ENCODE peak calls at places on chromosome 9, in nine cellular contexts. One of them, this sample, is unnamed.

GRCh38 chr9:22208846-22209585 is 199.9 kb upstream of the CDKN2B start:
- DNase-seq in neural crest cell: no peak
- DNase-seq in A673: no peak
- DNase-seq in uterus: no peak
- DNase-seq in retinal pigment epithelial cell: no peak
- DNase-seq in Calu3: no peak
- DNase-seq in AG10803: peak
- DNase-seq in lung: no peak
- DNase-seq in AG04449: no peak
- DNase-seq in this sample: no peak

GRCh38 chr9:93072383-93072795 is 13.9 kb downstream of the SUSD3 start:
- DNase-seq in neural crest cell: no peak
- DNase-seq in A673: peak
- DNase-seq in uterus: peak
- DNase-seq in retinal pigment epithelial cell: no peak
- DNase-seq in Calu3: no peak
- DNase-seq in AG10803: peak
- DNase-seq in lung: no peak
- DNase-seq in AG04449: peak
- DNase-seq in this sample: no peak

GRCh38 chr9:79610019-79610760 is 38.4 kb downstream of the TLE4 start:
- DNase-seq in neural crest cell: no peak
- DNase-seq in A673: no peak
- DNase-seq in uterus: no peak
- DNase-seq in retinal pigment epithelial cell: peak
- DNase-seq in Calu3: no peak
- DNase-seq in AG10803: peak
- DNase-seq in lung: no peak
- DNase-seq in AG04449: no peak
- DNase-seq in this sample: peak

GRCh38 chr9:127158995-127159801 is 36.8 kb upstream of the ANGPTL2 start:
- DNase-seq in neural crest cell: peak
- DNase-seq in A673: peak
- DNase-seq in uterus: peak
- DNase-seq in retinal pigment epithelial cell: peak
- DNase-seq in Calu3: peak
- DNase-seq in AG10803: peak
- DNase-seq in lung: no peak
- DNase-seq in AG04449: no peak
- DNase-seq in this sample: peak

GRCh38 chr9:136294437-136294836 is 9.5 kb downstream of the CCDC187 start:
- DNase-seq in neural crest cell: no peak
- DNase-seq in A673: no peak
- DNase-seq in uterus: no peak
- DNase-seq in retinal pigment epithelial cell: no peak
- DNase-seq in Calu3: no peak
- DNase-seq in AG10803: no peak
- DNase-seq in lung: no peak
- DNase-seq in AG04449: no peak
- DNase-seq in this sample: no peak

GRCh38 chr9:138020795-138021182 is 143.2 kb downstream of the CACNA1B start:
- DNase-seq in neural crest cell: no peak
- DNase-seq in A673: no peak
- DNase-seq in uterus: no peak
- DNase-seq in retinal pigment epithelial cell: no peak
- DNase-seq in Calu3: no peak
- DNase-seq in AG10803: no peak
- DNase-seq in lung: peak
- DNase-seq in AG04449: no peak
- DNase-seq in this sample: no peak

GRCh38 chr9:131238402-131239021 is 37.8 kb downstream of the FAM78A start:
- DNase-seq in neural crest cell: peak
- DNase-seq in A673: no peak
- DNase-seq in uterus: no peak
- DNase-seq in retinal pigment epithelial cell: no peak
- DNase-seq in Calu3: no peak
- DNase-seq in AG10803: peak
- DNase-seq in lung: no peak
- DNase-seq in AG04449: no peak
- DNase-seq in this sample: no peak

GRCh38 chr9:136944094-136944518 is 432 bp downstream of the FBXW5 start:
- DNase-seq in neural crest cell: no peak
- DNase-seq in A673: peak
- DNase-seq in uterus: no peak
- DNase-seq in retinal pigment epithelial cell: no peak
- DNase-seq in Calu3: peak
- DNase-seq in AG10803: peak
- DNase-seq in lung: no peak
- DNase-seq in AG04449: no peak
- DNase-seq in this sample: peak

GRCh38 chr9:75072895-75073294 is 15.1 kb downstream of the NMRK1 start:
- DNase-seq in neural crest cell: no peak
- DNase-seq in A673: no peak
- DNase-seq in uterus: no peak
- DNase-seq in retinal pigment epithelial cell: no peak
- DNase-seq in Calu3: no peak
- DNase-seq in AG10803: no peak
- DNase-seq in lung: no peak
- DNase-seq in AG04449: no peak
- DNase-seq in this sample: no peak

GRCh38 chr9:136619742-136620440 is 42.8 kb upstream of the EGFL7 start:
- DNase-seq in neural crest cell: no peak
- DNase-seq in A673: no peak
- DNase-seq in uterus: no peak
- DNase-seq in retinal pigment epithelial cell: no peak
- DNase-seq in Calu3: no peak
- DNase-seq in AG10803: no peak
- DNase-seq in lung: peak
- DNase-seq in AG04449: no peak
- DNase-seq in this sample: no peak

GRCh38 chr9:93617273-93617672 is 40.9 kb downstream of the PHF2 start:
- DNase-seq in neural crest cell: no peak
- DNase-seq in A673: no peak
- DNase-seq in uterus: no peak
- DNase-seq in retinal pigment epithelial cell: no peak
- DNase-seq in Calu3: no peak
- DNase-seq in AG10803: no peak
- DNase-seq in lung: no peak
- DNase-seq in AG04449: no peak
- DNase-seq in this sample: no peak

GRCh38 chr9:127943011-127943662 is 5.5 kb upstream of the DPM2 start:
- DNase-seq in neural crest cell: no peak
- DNase-seq in A673: no peak
- DNase-seq in uterus: no peak
- DNase-seq in retinal pigment epithelial cell: no peak
- DNase-seq in Calu3: no peak
- DNase-seq in AG10803: no peak
- DNase-seq in lung: no peak
- DNase-seq in AG04449: no peak
- DNase-seq in this sample: no peak

GRCh38 chr9:100375677-100376076 is 22.9 kb upstream of the TEX10 start:
- DNase-seq in neural crest cell: no peak
- DNase-seq in A673: no peak
- DNase-seq in uterus: no peak
- DNase-seq in retinal pigment epithelial cell: no peak
- DNase-seq in Calu3: no peak
- DNase-seq in AG10803: no peak
- DNase-seq in lung: no peak
- DNase-seq in AG04449: no peak
- DNase-seq in this sample: no peak

GRCh38 chr9:88852794-88853193 is 138.5 kb upstream of the S1PR3 start:
- DNase-seq in neural crest cell: peak
- DNase-seq in A673: peak
- DNase-seq in uterus: no peak
- DNase-seq in retinal pigment epithelial cell: no peak
- DNase-seq in Calu3: no peak
- DNase-seq in AG10803: peak
- DNase-seq in lung: no peak
- DNase-seq in AG04449: peak
- DNase-seq in this sample: peak

GRCh38 chr9:79742145-79742820 is 170.5 kb downstream of the TLE4 start:
- DNase-seq in neural crest cell: no peak
- DNase-seq in A673: peak
- DNase-seq in uterus: no peak
- DNase-seq in retinal pigment epithelial cell: no peak
- DNase-seq in Calu3: no peak
- DNase-seq in AG10803: no peak
- DNase-seq in lung: no peak
- DNase-seq in AG04449: no peak
- DNase-seq in this sample: no peak

GRCh38 chr9:77945798-77946197 is 85.8 kb downstream of the GNAQ start:
- DNase-seq in neural crest cell: no peak
- DNase-seq in A673: no peak
- DNase-seq in uterus: no peak
- DNase-seq in retinal pigment epithelial cell: no peak
- DNase-seq in Calu3: no peak
- DNase-seq in AG10803: peak
- DNase-seq in lung: no peak
- DNase-seq in AG04449: peak
- DNase-seq in this sample: no peak

GRCh38 chr9:97640290-97640689 is 6.7 kb downstream of the NCBP1 start:
- DNase-seq in neural crest cell: no peak
- DNase-seq in A673: no peak
- DNase-seq in uterus: no peak
- DNase-seq in retinal pigment epithelial cell: no peak
- DNase-seq in Calu3: no peak
- DNase-seq in AG10803: no peak
- DNase-seq in lung: no peak
- DNase-seq in AG04449: no peak
- DNase-seq in this sample: no peak

GRCh38 chr9:97636903-97637302 is 3.3 kb downstream of the NCBP1 start:
- DNase-seq in neural crest cell: no peak
- DNase-seq in A673: no peak
- DNase-seq in uterus: no peak
- DNase-seq in retinal pigment epithelial cell: no peak
- DNase-seq in Calu3: no peak
- DNase-seq in AG10803: no peak
- DNase-seq in lung: no peak
- DNase-seq in AG04449: no peak
- DNase-seq in this sample: no peak

GRCh38 chr9:97633859-97634485 is 351 bp downstream of the NCBP1 start:
- DNase-seq in neural crest cell: no peak
- DNase-seq in A673: no peak
- DNase-seq in uterus: no peak
- DNase-seq in retinal pigment epithelial cell: no peak
- DNase-seq in Calu3: no peak
- DNase-seq in AG10803: no peak
- DNase-seq in lung: no peak
- DNase-seq in AG04449: no peak
- DNase-seq in this sample: no peak

GRCh38 chr9:97635026-97635425 is 1.4 kb downstream of the NCBP1 start:
- DNase-seq in neural crest cell: no peak
- DNase-seq in A673: no peak
- DNase-seq in uterus: no peak
- DNase-seq in retinal pigment epithelial cell: no peak
- DNase-seq in Calu3: no peak
- DNase-seq in AG10803: no peak
- DNase-seq in lung: no peak
- DNase-seq in AG04449: no peak
- DNase-seq in this sample: no peak

GRCh38 chr9:97638666-97639065 is 5.0 kb downstream of the NCBP1 start:
- DNase-seq in neural crest cell: no peak
- DNase-seq in A673: peak
- DNase-seq in uterus: no peak
- DNase-seq in retinal pigment epithelial cell: no peak
- DNase-seq in Calu3: no peak
- DNase-seq in AG10803: no peak
- DNase-seq in lung: no peak
- DNase-seq in AG04449: no peak
- DNase-seq in this sample: no peak
- TF ChIP-seq CTCF in neural crest cell: no peak
- TF ChIP-seq CTCF in A673: peak
- TF ChIP-seq CTCF in uterus: no peak
- TF ChIP-seq CTCF in retinal pigment epithelial cell: peak
- TF ChIP-seq CTCF in Calu3: no peak
- TF ChIP-seq CTCF in AG10803: peak
- TF ChIP-seq CTCF in lung: no peak
- TF ChIP-seq CTCF in AG04449: no peak
- TF ChIP-seq CTCF in this sample: peak

GRCh38 chr9:122112238-122112637 is 19.1 kb upstream of the TTLL11 start:
- DNase-seq in neural crest cell: no peak
- DNase-seq in A673: no peak
- DNase-seq in uterus: no peak
- DNase-seq in retinal pigment epithelial cell: no peak
- DNase-seq in Calu3: no peak
- DNase-seq in AG10803: no peak
- DNase-seq in lung: no peak
- DNase-seq in AG04449: no peak
- DNase-seq in this sample: no peak
- TF ChIP-seq CTCF in neural crest cell: no peak
- TF ChIP-seq CTCF in A673: no peak
- TF ChIP-seq CTCF in uterus: no peak
- TF ChIP-seq CTCF in retinal pigment epithelial cell: no peak
- TF ChIP-seq CTCF in Calu3: no peak
- TF ChIP-seq CTCF in AG10803: no peak
- TF ChIP-seq CTCF in lung: no peak
- TF ChIP-seq CTCF in AG04449: no peak
- TF ChIP-seq CTCF in this sample: no peak

GRCh38 chr9:109214414-109214813 is 47.4 kb upstream of the FRRS1L start:
- DNase-seq in neural crest cell: no peak
- DNase-seq in A673: no peak
- DNase-seq in uterus: no peak
- DNase-seq in retinal pigment epithelial cell: no peak
- DNase-seq in Calu3: no peak
- DNase-seq in AG10803: no peak
- DNase-seq in lung: no peak
- DNase-seq in AG04449: no peak
- DNase-seq in this sample: no peak

GRCh38 chr9:109213300-109214121 is 46.5 kb upstream of the FRRS1L start:
- DNase-seq in neural crest cell: no peak
- DNase-seq in A673: no peak
- DNase-seq in uterus: no peak
- DNase-seq in retinal pigment epithelial cell: no peak
- DNase-seq in Calu3: no peak
- DNase-seq in AG10803: no peak
- DNase-seq in lung: no peak
- DNase-seq in AG04449: no peak
- DNase-seq in this sample: no peak

DNA sequence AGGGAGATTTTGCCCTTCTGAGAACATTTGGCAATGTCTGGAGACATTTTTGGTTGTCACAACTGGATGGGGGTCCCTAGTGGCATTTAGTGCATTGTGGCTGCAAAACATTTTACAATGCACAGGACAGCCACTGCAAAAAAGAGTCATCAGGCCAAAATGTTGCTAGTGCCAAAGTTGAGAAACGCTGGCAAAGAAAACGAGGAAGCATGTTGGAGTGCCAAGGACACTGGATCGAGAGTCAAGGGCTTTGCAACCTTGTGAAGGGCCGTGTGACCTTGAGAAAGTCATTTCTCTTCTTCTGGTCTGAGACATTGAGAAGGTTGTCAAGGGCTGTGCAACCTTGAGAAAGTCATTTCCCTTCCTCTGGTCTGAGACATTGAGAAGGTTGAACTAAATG is 45.7 kb upstream of the FRRS1L start:
- DNase-seq in neural crest cell: no peak
- DNase-seq in A673: no peak
- DNase-seq in uterus: no peak
- DNase-seq in retinal pigment epithelial cell: no peak
- DNase-seq in Calu3: no peak
- DNase-seq in AG10803: no peak
- DNase-seq in lung: no peak
- DNase-seq in AG04449: no peak
- DNase-seq in this sample: no peak
- TF ChIP-seq CTCF in neural crest cell: no peak
- TF ChIP-seq CTCF in A673: no peak
- TF ChIP-seq CTCF in uterus: no peak
- TF ChIP-seq CTCF in retinal pigment epithelial cell: no peak
- TF ChIP-seq CTCF in Calu3: no peak
- TF ChIP-seq CTCF in AG10803: no peak
- TF ChIP-seq CTCF in lung: no peak
- TF ChIP-seq CTCF in AG04449: no peak
- TF ChIP-seq CTCF in this sample: no peak

GRCh38 chr9:86589273-86589672 is 235.1 kb upstream of the TUT7 start:
- DNase-seq in neural crest cell: no peak
- DNase-seq in A673: no peak
- DNase-seq in uterus: no peak
- DNase-seq in retinal pigment epithelial cell: no peak
- DNase-seq in Calu3: no peak
- DNase-seq in AG10803: no peak
- DNase-seq in lung: no peak
- DNase-seq in AG04449: no peak
- DNase-seq in this sample: no peak
- TF ChIP-seq CTCF in neural crest cell: no peak
- TF ChIP-seq CTCF in A673: peak
- TF ChIP-seq CTCF in uterus: no peak
- TF ChIP-seq CTCF in retinal pigment epithelial cell: no peak
- TF ChIP-seq CTCF in Calu3: no peak
- TF ChIP-seq CTCF in AG10803: no peak
- TF ChIP-seq CTCF in lung: no peak
- TF ChIP-seq CTCF in AG04449: no peak
- TF ChIP-seq CTCF in this sample: no peak

This sample was measured in AG09309.